ENCODE peak calls at places on chromosomes 12 and 14, in seven cellular contexts. F is pancreas, K is ovary, T is fibroblast of lung, P is psoas muscle, Q is left ventricle myocardium inferior, A is tibial artery. R is an unnamed sample.

GRCh38 chr14:52080171-52080800 is 11.4 kb upstream of the NID2 start:
- DNase-seq in F (no peak), K (no peak), T (peak), P (no peak), Q (no peak), A (no peak), R (no peak)

GRCh38 chr12:58425481-58426392 is 484.4 kb downstream of the ATP23 start:
- DNase-seq in F (no peak), K (peak), T (peak), P (peak), Q (no peak), A (peak), R (no peak)

GRCh38 chr12:132367852-132368251 is 38.5 kb upstream of the GALNT9 start:
- DNase-seq in F (no peak), K (no peak), T (no peak), P (no peak), Q (no peak), A (no peak), R (no peak)

GRCh38 chr12:3137814-3138445 is 60.8 kb downstream of the TSPAN9 start:
- DNase-seq in F (no peak), K (no peak), T (no peak), P (no peak), Q (no peak), A (no peak), R (no peak)

GRCh38 chr12:106194351-106194750 is 53.5 kb downstream of the CKAP4 start:
- DNase-seq in F (no peak), K (no peak), T (no peak), P (no peak), Q (no peak), A (no peak), R (no peak)

GRCh38 chr12:1325666-1326065 is 268.7 kb downstream of the FBXL14 start:
- DNase-seq in F (no peak), K (no peak), T (no peak), P (no peak), Q (no peak), A (no peak), R (no peak)

GRCh38 chr12:50751921-50752721 is 11.8 kb upstream of the ATF1 start:
- DNase-seq in F (no peak), K (no peak), T (peak), P (peak), Q (no peak), A (no peak), R (no peak)

GRCh38 chr14:56211124-56211523 is 92.9 kb downstream of the PELI2 start:
- DNase-seq in F (no peak), K (no peak), T (no peak), P (no peak), Q (no peak), A (no peak), R (no peak)

GRCh38 chr12:14845350-14845750 is 2.0 kb upstream of the ART4 start:
- DNase-seq in F (no peak), K (peak), T (peak), P (no peak), Q (no peak), A (peak), R (no peak)
- TF ChIP-seq CTCF in F (peak), K (peak), T (peak), P (peak), Q (peak), A (peak), R (peak)

GRCh38 chr12:67269632-67270578 is 747 bp downstream of the CAND1 start:
- DNase-seq in F (peak), K (peak), T (peak), P (peak), Q (peak), A (peak), R (no peak)
- TF ChIP-seq CTCF in F (no peak), K (no peak), T (no peak), P (peak), Q (peak), A (no peak), R (no peak)

DNA sequence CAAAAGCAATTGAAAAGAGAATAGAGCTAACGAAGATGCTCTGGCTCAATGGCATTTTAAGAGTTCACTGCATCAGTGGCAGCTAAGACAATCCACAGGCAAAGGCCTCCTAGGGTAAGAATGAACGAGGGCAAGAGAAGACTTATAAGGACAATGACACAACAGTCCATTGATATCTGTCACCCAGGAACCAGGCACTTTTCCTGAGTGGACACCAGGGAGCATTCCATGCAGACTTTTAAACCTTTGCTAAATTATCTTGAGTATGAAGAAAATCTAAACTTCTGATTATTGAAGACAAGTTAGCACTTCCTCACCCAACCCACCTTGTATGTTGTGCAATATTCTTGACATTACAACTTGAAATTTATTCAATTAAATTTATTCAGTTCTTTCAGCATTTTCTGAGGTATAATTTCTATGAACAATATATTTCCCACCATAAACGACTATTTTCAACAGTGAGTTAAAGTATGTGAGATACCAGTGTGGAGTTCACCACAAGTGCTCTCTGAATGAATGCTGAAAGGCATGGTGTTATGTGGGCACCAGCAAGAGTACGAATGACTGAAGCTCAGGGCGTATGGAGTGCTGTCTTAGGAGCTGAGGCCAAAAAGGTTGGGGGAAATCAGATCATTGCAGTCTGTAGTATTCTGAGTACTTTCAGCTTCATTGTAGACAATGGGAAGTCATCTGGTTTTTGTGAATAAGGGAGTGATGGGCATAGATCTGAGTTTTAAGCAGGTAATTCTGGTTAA is 124.3 kb upstream of the LMNTD1 start:
- DNase-seq in F (no peak), K (no peak), T (peak), P (no peak), Q (no peak), A (no peak), R (no peak)
- TF ChIP-seq CTCF in F (no peak), K (no peak), T (no peak), P (no peak), Q (peak), A (peak), R (peak)

GRCh38 chr14:36771256-36771655 is 109.6 kb downstream of the PAX9 start:
- DNase-seq in F (no peak), K (no peak), T (no peak), P (no peak), Q (no peak), A (no peak), R (no peak)

GRCh38 chr14:36773558-36773957 is 111.9 kb downstream of the PAX9 start:
- DNase-seq in F (no peak), K (no peak), T (peak), P (no peak), Q (no peak), A (no peak), R (no peak)

GRCh38 chr14:36767603-36768281 is 106.1 kb downstream of the PAX9 start:
- DNase-seq in F (no peak), K (no peak), T (peak), P (no peak), Q (no peak), A (no peak), R (no peak)

GRCh38 chr14:36768638-36769337 is 107.1 kb downstream of the PAX9 start:
- DNase-seq in F (no peak), K (no peak), T (no peak), P (no peak), Q (no peak), A (no peak), R (no peak)

GRCh38 chr14:36773136-36773540 is 111.5 kb downstream of the PAX9 start:
- DNase-seq in F (no peak), K (no peak), T (peak), P (no peak), Q (no peak), A (no peak), R (no peak)
- TF ChIP-seq CTCF in F (no peak), K (no peak), T (no peak), P (no peak), Q (no peak), A (no peak), R (peak)

DNA sequence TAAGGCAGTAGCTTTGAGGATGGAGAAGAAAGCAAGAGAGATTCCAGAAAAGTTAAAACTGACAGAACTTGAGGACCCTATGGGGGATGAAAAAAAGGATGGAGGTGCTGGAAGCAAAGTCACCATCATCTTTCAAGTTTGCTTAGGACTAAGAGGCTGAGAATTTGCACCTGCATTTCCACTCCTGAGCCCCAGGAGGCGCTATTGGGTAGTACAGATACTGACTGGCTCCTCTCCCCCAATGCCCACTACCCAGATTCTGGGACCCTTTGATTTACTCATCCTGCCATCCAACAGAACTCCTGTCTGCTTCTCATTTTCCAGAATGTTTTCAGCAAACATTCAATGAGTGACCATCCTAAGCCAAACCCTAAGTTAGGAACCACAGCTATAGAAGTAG is 34.0 kb upstream of the CMKLR1 start:
- DNase-seq in F (no peak), K (no peak), T (no peak), P (no peak), Q (no peak), A (no peak), R (no peak)
- TF ChIP-seq CTCF in F (no peak), K (no peak), T (peak), P (no peak), Q (no peak), A (no peak), R (peak)

DNA sequence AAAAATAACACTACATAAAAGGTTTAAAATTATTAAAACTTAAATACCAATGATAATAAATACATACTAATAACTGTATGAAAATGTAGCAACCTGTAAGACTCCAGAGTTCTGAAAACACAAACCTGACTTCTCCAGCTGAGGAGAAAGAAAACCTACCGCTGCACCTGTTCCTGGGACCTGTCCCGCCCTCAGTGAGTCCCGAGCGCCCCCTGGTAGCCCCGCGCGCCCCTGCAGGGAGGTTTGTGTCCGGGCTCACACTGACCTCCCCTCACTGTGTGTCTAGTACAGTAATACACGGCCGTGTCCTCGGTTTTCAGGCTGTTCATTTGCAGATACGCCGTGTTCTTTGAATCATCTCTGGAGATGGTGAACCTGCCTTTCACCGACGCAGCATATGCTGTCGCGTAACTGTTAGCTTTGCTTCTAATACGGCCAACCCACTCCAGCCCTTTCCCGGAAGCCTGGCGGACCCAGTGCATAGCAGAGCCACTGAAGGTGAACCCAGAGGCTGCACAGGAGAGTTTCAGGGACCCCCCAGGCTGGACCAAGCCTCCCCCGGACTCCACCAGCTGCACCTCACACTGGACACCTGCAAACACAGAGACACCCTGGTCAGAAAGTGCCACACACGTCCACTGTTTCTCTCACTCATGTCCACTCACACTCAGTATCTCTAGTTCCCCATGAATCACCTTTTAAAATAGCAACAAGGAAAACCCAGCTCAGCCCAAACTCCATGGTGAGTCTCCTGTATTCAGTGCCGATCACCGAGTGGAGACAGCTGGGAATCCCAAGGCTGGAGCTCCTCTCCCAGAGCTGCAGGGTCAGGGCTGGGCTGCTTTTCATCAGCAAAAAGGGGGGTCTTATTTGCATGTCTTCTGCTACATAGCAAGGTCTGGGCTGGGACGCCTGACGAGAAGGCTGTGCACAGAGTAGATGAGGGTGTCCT is 1276.3 kb downstream of the TMEM121 start:
- DNase-seq in F (no peak), K (no peak), T (no peak), P (no peak), Q (no peak), A (no peak), R (no peak)
- TF ChIP-seq CTCF in F (no peak), K (no peak), T (no peak), P (no peak), Q (no peak), A (no peak), R (no peak)

DNA sequence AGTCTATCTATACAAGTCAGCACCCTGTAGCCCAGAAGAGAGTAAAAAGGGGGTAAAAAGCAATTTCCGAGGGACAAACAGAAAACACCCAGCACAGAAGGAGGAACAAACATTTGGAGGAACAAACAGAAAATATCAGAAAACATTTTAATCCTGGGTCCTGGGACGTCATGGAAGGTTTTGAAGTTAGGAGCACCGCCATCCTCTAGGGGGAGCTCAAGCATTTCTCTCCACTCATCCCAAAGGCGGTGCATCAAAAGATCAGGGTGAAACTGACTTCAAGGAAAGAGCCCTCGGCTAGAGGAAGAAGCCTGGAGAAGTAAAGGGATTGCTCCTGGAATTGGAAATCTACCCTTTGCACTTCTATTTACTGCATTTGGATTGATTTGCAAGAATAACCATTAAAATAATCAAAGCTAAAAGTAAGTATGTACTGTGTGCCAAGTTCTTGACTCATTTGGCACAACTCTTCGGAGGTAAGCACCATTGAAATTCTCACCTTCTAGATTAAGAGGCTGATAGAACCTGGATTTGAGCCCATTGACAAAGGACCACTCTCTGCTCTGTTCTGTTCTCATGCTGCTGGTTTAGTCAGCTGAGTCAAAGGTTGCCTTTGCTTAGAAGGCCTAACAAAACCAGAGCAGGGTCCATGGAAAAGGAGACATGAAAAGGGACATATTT is 17.2 kb upstream of the POC1B start:
- DNase-seq in F (peak), K (peak), T (peak), P (peak), Q (peak), A (peak), R (peak)
- TF ChIP-seq CTCF in F (peak), K (peak), T (peak), P (peak), Q (peak), A (peak), R (peak)

GRCh38 chr12:17511369-17511768 is 578.6 kb downstream of the RERGL start:
- DNase-seq in F (no peak), K (no peak), T (no peak), P (no peak), Q (no peak), A (no peak), R (no peak)
- TF ChIP-seq CTCF in F (no peak), K (no peak), T (no peak), P (no peak), Q (no peak), A (no peak), R (no peak)

GRCh38 chr12:79294590-79294989 is 396.2 kb downstream of the PAWR start:
- DNase-seq in F (no peak), K (no peak), T (no peak), P (no peak), Q (no peak), A (no peak), R (no peak)

DNA sequence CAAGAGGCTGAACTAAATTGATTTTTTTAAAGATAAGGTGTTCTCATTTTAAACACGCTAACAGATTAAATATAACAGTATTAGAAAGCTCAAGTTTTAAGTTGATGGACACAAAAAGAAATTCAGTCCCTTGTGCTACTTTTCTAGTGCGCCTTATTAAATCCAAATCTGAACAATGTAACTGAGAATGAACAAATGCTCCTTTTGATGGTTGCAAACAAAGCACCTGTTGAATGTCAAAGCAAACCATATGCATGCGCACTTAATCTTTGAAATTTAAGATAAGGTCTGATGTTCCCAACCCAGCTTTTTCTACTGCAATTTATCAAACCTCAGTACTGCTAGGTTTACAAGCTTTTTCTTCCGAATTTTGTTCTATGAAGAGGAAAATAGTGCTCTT is 401.8 kb downstream of the PAWR start:
- DNase-seq in F (no peak), K (no peak), T (no peak), P (no peak), Q (no peak), A (no peak), R (no peak)
- TF ChIP-seq CTCF in F (no peak), K (no peak), T (no peak), P (no peak), Q (no peak), A (no peak), R (no peak)

R was measured in AG09319.